ENCODE peak calls at places on chromosomes 4 and X, in nine cellular contexts. H, R, G, W, B, I, J, F and D are unnamed samples.

GRCh38 chr4:117577686-117578085 is 456.6 kb upstream of the NDST3 start:
- DNase-seq in B (no peak), R (no peak), W (no peak), I (no peak), G (no peak), J (no peak), H (no peak), F (no peak), D (no peak)

GRCh38 chr4:165369522-165369921 is 9.3 kb upstream of the CPE start:
- DNase-seq in F (no peak), I (peak; percentile 55), G (peak; percentile 69), B (no peak), R (no peak), W (no peak), J (no peak), H (no peak), D (no peak)

GRCh38 chrX:88991583-88992132 is 244.6 kb downstream of the CPXCR1 start:
- DNase-seq in R (no peak), F (no peak), G (no peak), B (no peak), H (no peak), W (no peak), J (no peak), I (no peak), D (no peak)

GRCh38 chr4:159719531-159719930 is 616.7 kb downstream of the RAPGEF2 start:
- DNase-seq in G (no peak), B (no peak), F (no peak), J (no peak), W (no peak), I (no peak), R (no peak), H (no peak), D (no peak)

GRCh38 chr4:138910914-138911336 is 104.7 kb upstream of the NOCT start:
- DNase-seq in H (peak; percentile 29), B (peak; percentile 5), I (no peak), R (no peak), F (peak; percentile 24), G (peak; percentile 88), W (no peak), J (peak; percentile 95), D (peak; percentile 70)

GRCh38 chrX:63349307-63349706 is 1.8 kb downstream of the SPIN4 start:
- DNase-seq in B (no peak), F (no peak), I (peak; percentile 51), W (no peak), J (peak; percentile 31), R (peak; percentile 7), G (no peak), H (no peak), D (no peak)

GRCh38 chr4:137703225-137703624 is 170.9 kb upstream of the PCDH18 start:
- DNase-seq in J (peak; percentile 53), R (no peak), W (no peak), G (no peak), H (no peak), I (no peak), F (no peak), B (no peak), D (no peak)

GRCh38 chrX:39652336-39652735 is 445.4 kb downstream of the BCOR start:
- DNase-seq in F (peak; percentile 30), G (peak; percentile 10), H (no peak), R (peak; percentile 34), W (no peak), I (peak; percentile 67), B (no peak), J (no peak), D (peak; percentile 10)

GRCh38 chrX:3939967-3940610 is 226.6 kb upstream of the PRKX start:
- DNase-seq in H (peak; percentile 6), J (no peak), G (no peak), W (no peak), I (peak; percentile 17), R (peak; percentile 22), B (no peak), F (no peak), D (no peak)

GRCh38 chr4:37958932-37959331 is 1.3 kb upstream of the PTTG2 start:
- DNase-seq in I (no peak), B (no peak), F (no peak), J (no peak), W (no peak), H (no peak), G (no peak), R (no peak), D (no peak)

GRCh38 chr4:76623217-76624060 is 188.4 kb downstream of the SHROOM3 start:
- DNase-seq in G (no peak), H (no peak), I (no peak), R (no peak), J (no peak), W (no peak), B (no peak), F (no peak), D (no peak)

GRCh38 chr4:158871050-158871724 is 102.4 kb downstream of the FNIP2 start:
- DNase-seq in W (no peak), H (no peak), F (no peak), B (no peak), J (no peak), I (no peak), R (no peak), G (no peak), D (no peak)

GRCh38 chrX:108261541-108262218 is 170.1 kb downstream of the ATG4A start:
- DNase-seq in R (no peak), B (no peak), I (no peak), F (no peak), G (peak; percentile 91), J (no peak), W (no peak), H (no peak), D (no peak)

GRCh38 chr4:16952462-16952871 is 54.0 kb upstream of the LDB2 start:
- DNase-seq in W (no peak), B (no peak), H (no peak), G (no peak), F (no peak), J (no peak), R (no peak), I (no peak), D (no peak)

GRCh38 chr4:7387925-7388324 is 46.8 kb downstream of the PSAPL1 start:
- DNase-seq in B (no peak), F (no peak), J (no peak), G (no peak), R (no peak), W (no peak), I (no peak), H (no peak), D (no peak)

GRCh38 chr4:124633285-124633941 is 79.1 kb downstream of the ANKRD50 start:
- DNase-seq in W (no peak), I (no peak), G (no peak), B (no peak), F (no peak), J (no peak), R (no peak), H (no peak), D (no peak)

GRCh38 chrX:121457096-121457495 is 409.7 kb downstream of the GLUD2 start:
- DNase-seq in I (no peak), F (no peak), W (no peak), G (no peak), B (no peak), R (no peak), J (no peak), H (no peak), D (no peak)